ENCODE peak calls at places on chromosome 18, in nine cellular contexts. X is AG08395; U is activated CD4-positive, alpha-beta T cell treated with anti-CD3 and anti-CD28 coated beads, Interleukin-2, amount 50 U/mL, for 48 hours; A is left ventricle myocardium superior; L is mesendoderm; Q is amniotic stem cell; W is HTR-8/SVneo; N is stromal cell of bone marrow; C is stimulated activated CD8-positive, alpha-beta memory T cell treated with anti-CD3 and anti-CD28 coated beads, Interleukin-7, amount 100 ng/mL, for 24 hours. Y is an unnamed sample.
A peak's percentile ranks its signal among the peaks of the same experiment; 100 is the strongest.

GRCh38 chr18:62596145-62597005 is 73.5 kb downstream of the ZCCHC2 start:
- DNase-seq in W (peak; percentile 10), N (no peak), X (peak; percentile 36), L (no peak), U (no peak), A (peak; percentile 52), Q (no peak), C (no peak), Y (no peak)

GRCh38 chr18:31499157-31499524 is 1.2 kb downstream of the DSG2 start:
- DNase-seq in A (no peak), X (no peak), N (no peak), W (no peak), C (no peak), Q (no peak), L (no peak), U (no peak), Y (no peak)

GRCh38 chr18:49094979-49095632 is 144.3 kb upstream of the SMAD7 start:
- DNase-seq in A (no peak), Q (peak; percentile 74), W (peak; percentile 20), U (no peak), X (peak; percentile 66), L (no peak), C (no peak), N (peak; percentile 82), Y (no peak)

GRCh38 chr18:56563568-56563967 is 74.8 kb downstream of the TXNL1 start:
- DNase-seq in X (no peak), C (no peak), L (peak; percentile 92), N (no peak), U (no peak), A (no peak), Q (no peak), W (no peak), Y (no peak)

GRCh38 chr18:10318686-10318960 is 135.8 kb upstream of the APCDD1 start:
- DNase-seq in C (no peak), Q (no peak), A (no peak), N (peak; percentile 1), X (peak; percentile 36), U (no peak), L (peak; percentile 85), W (no peak), Y (no peak)

GRCh38 chr18:23835076-23835475 is 145.8 kb downstream of the LAMA3 start:
- DNase-seq in N (peak; percentile 55), U (no peak), C (no peak), X (no peak), W (no peak), A (no peak), Q (no peak), L (no peak), Y (no peak)

GRCh38 chr18:8942021-8942908 is 160.2 kb upstream of the NDUFV2 start:
- DNase-seq in W (no peak), U (no peak), Q (no peak), N (no peak), A (no peak), C (no peak), X (peak; percentile 22), L (no peak), Y (no peak)

GRCh38 chr18:23049698-23050373 is 85.4 kb upstream of the CABLES1 start:
- DNase-seq in Q (no peak), X (no peak), N (no peak), U (no peak), W (no peak), C (no peak), A (no peak), L (peak; percentile 42), Y (no peak)

GRCh38 chr18:52422985-52423601 is 83.1 kb downstream of the DCC start:
- DNase-seq in U (no peak), N (no peak), W (no peak), X (no peak), Q (no peak), C (no peak), L (peak; percentile 33), A (no peak), Y (no peak)

GRCh38 chr18:58911241-58911640 is 46.6 kb downstream of the ZNF532 start:
- DNase-seq in A (no peak), X (peak; percentile 27), L (peak; percentile 30), W (no peak), U (no peak), N (no peak), Q (no peak), C (no peak), Y (no peak)

GRCh38 chr18:32310119-32310518 is 120.3 kb downstream of the MEP1B start:
- DNase-seq in L (peak; percentile 52), W (no peak), U (no peak), A (no peak), Q (no peak), C (no peak), N (no peak), X (no peak), Y (no peak)

GRCh38 chr18:57906852-57907251 is 103.7 kb upstream of the ATP8B1 start:
- DNase-seq in C (no peak), X (no peak), Q (no peak), L (peak; percentile 52), A (no peak), U (no peak), N (no peak), W (no peak), Y (no peak)

GRCh38 chr18:7568426-7568825 is 1.3 kb downstream of the PTPRM start:
- DNase-seq in N (no peak), W (peak; percentile 32), X (peak; percentile 16), L (peak; percentile 74), U (no peak), C (no peak), Q (no peak), A (peak; percentile 71), Y (no peak)

GRCh38 chr18:58522157-58522556 is 106.7 kb downstream of the ALPK2 start:
- DNase-seq in A (no peak), Q (no peak), L (no peak), W (no peak), C (no peak), X (no peak), N (no peak), U (no peak), Y (no peak)

GRCh38 chr18:43506935-43507334 is 229.6 kb upstream of the SYT4 start:
- DNase-seq in N (no peak), A (no peak), Q (no peak), U (no peak), L (no peak), X (no peak), C (no peak), W (no peak), Y (no peak)

GRCh38 chr18:23982154-23983071 is 32.1 kb upstream of the TTC39C start:
- DNase-seq in A (peak; percentile 70), W (peak; percentile 10), C (no peak), X (no peak), L (no peak), U (no peak), Q (peak; percentile 10), N (peak; percentile 75), Y (no peak)

GRCh38 chr18:46632401-46633089 is 24.5 kb downstream of the LOXHD1 start:
- DNase-seq in C (no peak), N (no peak), A (no peak), W (peak; percentile 27), Q (no peak), L (no peak), X (no peak), U (no peak), Y (no peak)

GRCh38 chr18:59232309-59233016 is 12.5 kb downstream of the GRP start:
- DNase-seq in A (no peak), U (no peak), W (no peak), X (no peak), N (no peak), L (peak; percentile 63), Q (no peak), C (no peak), Y (no peak)

GRCh38 chr18:8724452-8724851 is 19.1 kb downstream of the MTCL1 start:
- DNase-seq in N (no peak), C (no peak), L (no peak), X (no peak), Q (no peak), U (no peak), W (no peak), A (no peak), Y (no peak)